ENCODE peak calls at places on chromosomes 4 and X, in four cellular contexts. A, E, O and X are unnamed samples.

GRCh38 chr4:1990348-1990645 is 18.5 kb downstream of the NELFA start:
- DNase-seq in A (no peak), E (peak; percentile 22), O (no peak), X (no peak)

GRCh38 chrX:143171703-143172102 is 146.0 kb downstream of the SPANXN4 start:
- DNase-seq in A (no peak), E (no peak), O (no peak), X (no peak)

GRCh38 chr4:6229671-6230501 is 29.5 kb upstream of the JAKMIP1 start:
- DNase-seq in A (no peak), E (no peak), O (no peak), X (no peak)

GRCh38 chrX:68710870-68711576 is 63.6 kb downstream of the STARD8 start:
- DNase-seq in A (peak; percentile 40), E (peak; percentile 73), O (peak; percentile 42), X (peak; percentile 65)

GRCh38 chr4:16858275-16858752 is 40.1 kb downstream of the LDB2 start:
- DNase-seq in A (no peak), E (no peak), O (no peak), X (no peak)

GRCh38 chr4:15034071-15034764 is 31.9 kb downstream of the CPEB2 start:
- DNase-seq in A (no peak), E (no peak), O (no peak), X (no peak)

GRCh38 chrX:15315509-15315908 is at the start of gene ASB11:
- DNase-seq in A (no peak), E (no peak), O (no peak), X (no peak)

GRCh38 chrX:136185409-136186022 is 38.2 kb downstream of the FHL1 start:
- DNase-seq in A (no peak), E (no peak), O (no peak), X (no peak)

GRCh38 chr4:155433636-155434360 is 57.0 kb upstream of the MAP9 start:
- DNase-seq in A (no peak), E (no peak), O (no peak), X (no peak)

GRCh38 chrX:49704692-49705404 is 9.1 kb upstream of the PAGE1 start:
- DNase-seq in A (no peak), E (no peak), O (no peak), X (no peak)

GRCh38 chrX:21717802-21718201 is 40.1 kb downstream of the SMPX start:
- DNase-seq in A (no peak), E (no peak), O (no peak), X (no peak)

GRCh38 chrX:130057209-130057608 is 53.1 kb downstream of the ELF4 start:
- DNase-seq in A (no peak), E (no peak), O (no peak), X (no peak)

GRCh38 chr4:174521800-174522182 is 497 bp downstream of the HPGD start:
- DNase-seq in A (no peak), E (peak; percentile 19), O (no peak), X (peak; percentile 15)

GRCh38 chr4:186037692-186038658 is 31.0 kb upstream of the TLR3 start:
- DNase-seq in A (peak; percentile 59), E (peak; percentile 61), O (peak; percentile 68), X (no peak)

GRCh38 chrX:131288738-131289511 is at the start of gene IGSF1:
- DNase-seq in A (peak; percentile 17), E (peak; percentile 65), O (peak; percentile 45), X (peak; percentile 82)

GRCh38 chr4:23851455-23851854 is 38.4 kb downstream of the PPARGC1A start:
- DNase-seq in A (no peak), E (no peak), O (no peak), X (no peak)

GRCh38 chrX:106726485-106727437 is at the start of gene RNF128:
- DNase-seq in A (peak; percentile 66), E (peak; percentile 12), O (no peak), X (peak; percentile 74)

GRCh38 chrX:40087574-40088298 is 10.0 kb downstream of the BCOR start:
- DNase-seq in A (no peak), E (peak; percentile 24), O (no peak), X (no peak)

GRCh38 chrX:12871181-12871580 is 4.3 kb downstream of the TLR7 start:
- DNase-seq in A (no peak), E (no peak), O (no peak), X (no peak)

GRCh38 chr4:147984065-147984777 is 252.3 kb downstream of the ARHGAP10 start:
- DNase-seq in A (peak; percentile 38), E (peak; percentile 55), O (peak; percentile 74), X (peak; percentile 67)

GRCh38 chr4:40546972-40547371 is 82.7 kb downstream of the RBM47 start:
- DNase-seq in A (no peak), E (no peak), O (no peak), X (no peak)

GRCh38 chr4:4343038-4343437 is 43.9 kb upstream of the NSG1 start:
- DNase-seq in A (no peak), E (no peak), O (no peak), X (no peak)
- TF ChIP-seq FOXJ3 in A (no peak), E (no peak), O (no peak), X (no peak)

GRCh38 chr4:122873146-122873545 is 46.5 kb downstream of the FGF2 start:
- DNase-seq in A (no peak), E (no peak), O (no peak), X (no peak)

GRCh38 chr4:122875949-122876348 is 46.4 kb downstream of the NUDT6 start:
- DNase-seq in A (no peak), E (no peak), O (no peak), X (no peak)

GRCh38 chr4:122876456-122876855 is 45.9 kb downstream of the NUDT6 start:
- DNase-seq in A (no peak), E (no peak), O (no peak), X (no peak)

GRCh38 chr4:122873752-122874151 is 47.1 kb downstream of the FGF2 start:
- DNase-seq in A (no peak), E (no peak), O (no peak), X (no peak)

GRCh38 chr4:122874194-122874593 is 47.6 kb downstream of the FGF2 start:
- DNase-seq in A (peak; percentile 5), E (no peak), O (no peak), X (no peak)
- TF ChIP-seq FOXJ3 in A (no peak), E (no peak), O (no peak), X (no peak)

DNA sequence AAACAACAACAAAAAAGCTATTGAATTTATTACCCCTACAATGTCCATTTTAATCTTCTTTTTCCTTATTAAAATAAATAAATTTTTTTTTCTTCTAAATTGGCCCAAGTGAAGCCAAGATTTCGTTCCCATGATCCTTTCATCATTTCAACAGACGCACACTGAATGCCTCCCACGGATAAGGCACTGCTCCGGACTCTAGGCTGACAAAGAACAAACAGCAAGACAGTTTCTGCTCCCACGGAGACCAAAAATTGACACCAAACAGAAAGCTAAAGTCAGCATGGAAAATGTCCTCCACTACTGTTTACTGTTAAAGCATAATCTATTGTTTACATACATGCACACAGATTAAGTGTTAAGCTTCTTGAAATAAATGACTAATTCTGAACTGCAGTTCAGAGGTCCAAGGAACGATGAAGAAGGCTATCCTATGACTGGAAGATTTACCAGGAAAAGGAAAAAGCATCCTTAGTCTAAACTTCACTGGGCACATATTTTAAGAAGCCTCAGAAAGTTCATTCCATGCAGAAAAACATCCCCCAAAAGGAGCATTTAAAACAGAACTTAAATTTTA is 199.6 kb downstream of the AASDH start:
- DNase-seq in A (no peak), E (no peak), O (no peak), X (no peak)
- TF ChIP-seq FOXJ3 in A (no peak), E (no peak), O (no peak), X (no peak)

DNA sequence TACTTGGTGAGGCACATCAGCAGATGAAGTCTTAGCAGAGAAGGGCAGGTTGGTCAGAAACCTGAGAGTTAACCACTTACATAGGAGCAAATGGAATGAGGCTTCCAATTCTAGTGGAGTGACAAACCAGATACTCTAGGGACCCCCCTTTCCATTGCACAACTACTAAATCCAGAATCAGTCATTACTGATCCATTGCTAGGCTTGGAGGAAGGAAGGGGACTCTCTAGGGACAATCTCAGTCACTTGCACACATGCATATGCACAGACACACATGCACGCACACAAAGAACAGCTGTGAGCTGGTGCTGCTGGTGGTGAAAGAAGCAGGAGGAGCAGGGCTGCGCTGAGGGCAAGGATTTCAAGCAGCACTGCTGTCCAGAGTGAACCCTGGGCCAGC is 25.7 kb downstream of the PNMA5 start:
- DNase-seq in A (no peak), E (no peak), O (no peak), X (no peak)
- TF ChIP-seq FOXJ3 in A (no peak), E (no peak), O (no peak), X (no peak)

GRCh38 chr4:156795727-156796126 is 175.9 kb downstream of the PDGFC start:
- DNase-seq in A (no peak), E (no peak), O (no peak), X (no peak)

GRCh38 chr4:156790866-156791265 is 180.7 kb downstream of the PDGFC start:
- DNase-seq in A (peak; percentile 53), E (no peak), O (no peak), X (no peak)

GRCh38 chr4:156788782-156789181 is 182.8 kb downstream of the PDGFC start:
- DNase-seq in A (no peak), E (no peak), O (no peak), X (no peak)

GRCh38 chr4:156794863-156795262 is 176.7 kb downstream of the PDGFC start:
- DNase-seq in A (no peak), E (no peak), O (no peak), X (no peak)

DNA sequence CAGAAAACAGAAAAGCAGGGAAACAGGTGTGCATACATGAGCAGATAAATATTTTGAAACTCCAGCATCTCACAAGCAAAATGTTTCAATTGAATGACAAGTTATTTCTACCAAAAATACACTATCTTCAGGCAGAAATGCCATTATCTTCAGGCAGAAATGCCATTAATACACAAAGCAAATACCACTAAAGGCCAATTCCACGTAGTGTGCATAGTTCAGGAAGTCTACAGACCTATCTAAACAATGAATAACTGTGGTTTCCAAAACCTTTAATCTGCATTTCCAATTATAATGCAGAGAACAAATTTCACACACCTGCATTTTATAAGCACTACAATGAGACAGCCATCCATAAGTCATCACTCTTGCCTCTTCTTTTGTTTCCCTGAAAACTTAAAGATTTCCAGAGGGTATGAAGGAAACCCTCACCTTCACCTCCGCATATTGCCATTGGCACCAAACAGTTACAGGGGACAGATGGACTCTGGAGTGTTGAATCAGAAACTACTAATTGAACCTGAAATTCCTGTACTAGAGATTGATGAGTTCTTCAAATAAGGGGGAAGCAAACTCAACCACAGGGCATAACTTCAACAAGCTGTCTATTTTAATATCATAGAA is 179.0 kb downstream of the PDGFC start:
- DNase-seq in A (peak; percentile 71), E (no peak), O (no peak), X (no peak)
- TF ChIP-seq FOXJ3 in A (no peak), E (no peak), O (no peak), X (no peak)

DNA sequence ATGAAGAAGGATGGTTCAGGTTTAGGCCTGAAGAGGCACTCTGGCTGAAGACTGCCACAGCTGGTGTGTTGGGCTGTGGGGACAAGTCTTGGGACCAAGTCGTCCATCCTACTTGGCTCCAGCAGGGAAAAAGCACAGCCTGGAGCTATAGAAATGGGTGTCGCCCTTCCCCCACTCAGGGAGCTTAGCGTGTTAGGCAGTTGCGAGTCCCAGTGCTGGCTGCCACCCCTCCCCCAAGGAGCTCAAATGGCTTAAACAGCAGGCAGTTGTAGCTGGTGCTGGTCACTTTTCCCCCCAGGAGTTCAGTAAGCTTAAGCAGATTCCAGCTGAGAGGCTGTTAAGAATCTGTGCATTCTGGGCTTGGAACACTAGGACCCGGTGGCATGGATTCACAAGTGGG is 319.5 kb upstream of the POF1B start:
- DNase-seq in A (no peak), E (no peak), O (no peak), X (peak; percentile 23)
- TF ChIP-seq FOXJ3 in A (no peak), E (no peak), O (no peak), X (no peak)

GRCh38 chr4:154049457-154050181 is 260.7 kb upstream of the SFRP2 start:
- DNase-seq in A (peak; percentile 9), E (peak; percentile 39), O (peak; percentile 14), X (peak; percentile 59)
- TF ChIP-seq FOXJ3 in A (no peak), E (no peak), O (no peak), X (no peak)

GRCh38 chr4:126957555-126958440 is 675.0 kb upstream of the INTU start:
- DNase-seq in A (no peak), E (no peak), O (no peak), X (no peak)
- TF ChIP-seq FOXJ3 in A (no peak), E (no peak), O (no peak), X (no peak)